ENCODE peak calls at places on chromosomes 7 and 10, in ten cellular contexts. E is IMR-90, S is trophoblast cell, K is MM.1S, N is endothelial cell of umbilical vein, R is SK-N-MC, L is GM23248, B is endodermal cell, G is neural progenitor cell, Q is fibroblast of lung. U is an unnamed sample.

GRCh38 chr10:104488046-104488832 is 134.6 kb downstream of the CFAP58 start:
- DNase-seq in Q (no peak), L (peak; percentile 23), S (no peak), E (no peak), K (no peak), N (no peak), R (no peak), G (peak; percentile 85), B (peak; percentile 22), U (no peak)

GRCh38 chr7:77738871-77739270 is 42.6 kb downstream of the RSBN1L start:
- DNase-seq in L (peak; percentile 61), K (no peak), N (peak; percentile 83), E (peak; percentile 55), Q (peak; percentile 12), G (no peak), S (peak; percentile 86), R (no peak), B (no peak), U (peak; percentile 83)

GRCh38 chr10:43970747-43971146 is 322.1 kb upstream of the ZNF32 start:
- DNase-seq in R (no peak), K (no peak), S (no peak), G (no peak), N (no peak), Q (no peak), E (no peak), L (no peak), B (peak; percentile 10), U (no peak)

GRCh38 chr10:98664329-98665042 is 217.8 kb upstream of the HPS1 start:
- DNase-seq in R (no peak), S (peak; percentile 83), L (peak; percentile 23), N (peak; percentile 18), K (peak; percentile 67), E (peak; percentile 7), G (peak; percentile 64), Q (peak; percentile 14), B (peak; percentile 79), U (peak; percentile 42)

GRCh38 chr10:7300327-7300726 is 110.5 kb downstream of the SFMBT2 start:
- DNase-seq in G (no peak), L (peak; percentile 38), R (no peak), K (no peak), S (no peak), Q (peak; percentile 61), N (no peak), B (peak; percentile 82), E (peak; percentile 37), U (no peak)

GRCh38 chr7:12814797-12815196 is 127.4 kb downstream of the ARL4A start:
- DNase-seq in R (no peak), G (no peak), B (no peak), K (no peak), S (no peak), L (no peak), N (no peak), Q (no peak), E (no peak), U (no peak)

GRCh38 chr10:77392236-77392721 is 245.3 kb downstream of the KCNMA1 start:
- DNase-seq in Q (peak; percentile 59), E (peak; percentile 60), R (no peak), S (no peak), G (no peak), K (no peak), L (peak; percentile 70), N (no peak), B (no peak), U (peak; percentile 73)

GRCh38 chr10:88456730-88457129 is 126.4 kb downstream of the RNLS start:
- DNase-seq in K (no peak), Q (peak; percentile 72), S (peak; percentile 20), N (no peak), R (no peak), G (no peak), B (no peak), L (peak; percentile 60), E (peak; percentile 62), U (peak; percentile 93)

GRCh38 chr7:28323833-28324232 is 88.5 kb upstream of the CREB5 start:
- DNase-seq in Q (no peak), G (no peak), B (no peak), K (no peak), R (no peak), L (no peak), E (no peak), S (no peak), N (no peak), U (no peak)

GRCh38 chr10:75019360-75019759 is 92.1 kb upstream of the SAMD8 start:
- DNase-seq in G (no peak), K (peak; percentile 74), Q (peak; percentile 53), R (no peak), L (peak; percentile 59), S (peak; percentile 8), E (peak; percentile 41), N (peak; percentile 42), B (no peak), U (peak; percentile 56)

GRCh38 chr10:75146780-75147179 is 35.3 kb downstream of the SAMD8 start:
- DNase-seq in R (no peak), G (no peak), N (no peak), B (no peak), K (no peak), E (no peak), L (no peak), S (no peak), Q (no peak), U (no peak)

GRCh38 chr10:120715214-120715613 is 135.9 kb upstream of the WDR11 start:
- DNase-seq in E (no peak), K (no peak), R (no peak), S (peak; percentile 20), L (no peak), N (no peak), Q (no peak), B (no peak), G (no peak), U (no peak)

GRCh38 chr10:120713573-120713972 is 137.6 kb upstream of the WDR11 start:
- DNase-seq in Q (no peak), L (no peak), G (no peak), S (no peak), E (no peak), K (no peak), N (no peak), R (no peak), B (no peak), U (no peak)

DNA sequence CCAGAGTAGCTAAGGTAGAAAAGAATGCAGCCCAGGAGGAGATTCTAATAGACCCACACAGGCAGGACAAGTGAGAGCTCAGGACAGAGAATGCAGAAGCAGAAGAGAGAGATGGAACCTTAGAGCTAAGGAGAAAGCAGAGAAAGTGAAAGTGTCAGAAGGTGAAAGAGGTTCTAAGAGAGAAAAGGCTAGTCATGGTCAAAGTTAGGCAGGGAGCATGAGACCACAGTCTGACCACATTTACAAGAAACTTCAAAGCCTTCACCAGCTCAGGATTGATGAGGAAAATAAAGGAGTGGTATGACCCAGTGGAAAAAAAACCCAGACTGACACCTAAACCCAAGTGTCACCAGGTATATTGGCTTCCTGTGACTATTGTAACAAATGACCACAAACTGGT is 131.8 kb upstream of the WDR11 start:
- DNase-seq in R (no peak), K (peak; percentile 22), Q (no peak), B (no peak), G (no peak), S (no peak), E (no peak), L (no peak), N (no peak), U (no peak)
- H3K9ac ChIP-seq in R (no peak overlapping the region), K (no peak overlapping the region), Q (no peak overlapping the region), B (no peak overlapping the region), G (no peak overlapping the region), S (no peak overlapping the region), E (no peak overlapping the region), L (no peak overlapping the region), N (no peak overlapping the region), U (no peak overlapping the region)

DNA sequence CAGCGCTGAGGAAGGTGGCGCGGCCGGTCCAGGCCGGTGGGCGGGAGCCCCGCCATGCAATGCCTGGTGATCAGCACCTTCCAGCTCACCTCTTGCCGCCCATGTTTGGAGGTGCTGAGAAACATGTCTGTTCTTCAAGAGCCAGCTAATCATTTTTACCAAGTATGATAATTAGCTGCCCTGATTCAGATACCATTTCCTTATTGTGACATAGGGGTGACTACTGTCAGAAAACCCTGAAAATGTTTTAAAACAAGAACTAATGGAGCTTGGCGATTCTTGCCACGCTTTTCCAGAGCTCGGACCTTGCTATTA is 33.5 kb upstream of the SFTPD start:
- DNase-seq in G (no peak), S (no peak), N (peak; percentile 7), Q (no peak), R (no peak), E (no peak), B (no peak), L (no peak), K (no peak), U (no peak)
- H3K9ac ChIP-seq in G (no peak overlapping the region), S (no peak overlapping the region), N (no peak overlapping the region), Q (no peak overlapping the region), R (no peak overlapping the region), E (no peak overlapping the region), B (no peak overlapping the region), L (peak overlapping the region; percentile 64), K (no peak overlapping the region), U (no peak overlapping the region)

GRCh38 chr10:119253433-119254174 is 46.2 kb downstream of the GRK5 start:
- DNase-seq in Q (peak; percentile 97), N (peak; percentile 73), L (peak; percentile 97), K (no peak), B (peak; percentile 72), S (peak; percentile 80), E (peak; percentile 96), G (peak; percentile 40), R (no peak), U (peak; percentile 95)
- H3K9ac ChIP-seq in Q (peak overlapping the region; percentile 58), N (peak overlapping the region; percentile 19), L (peak overlapping the region; percentile 82), K (no peak overlapping the region), B (no peak overlapping the region), S (no peak overlapping the region), E (peak overlapping the region; percentile 60), G (no peak overlapping the region), R (no peak overlapping the region), U (peak overlapping the region; percentile 72)

GRCh38 chr7:42194218-42194617 is 42.8 kb downstream of the GLI3 start:
- DNase-seq in S (no peak), N (no peak), R (no peak), K (no peak), E (no peak), B (no peak), Q (peak; percentile 22), G (no peak), L (no peak), U (no peak)

GRCh38 chr7:42193457-42194111 is 43.4 kb downstream of the GLI3 start:
- DNase-seq in L (no peak), R (no peak), K (no peak), G (no peak), S (no peak), E (peak; percentile 33), N (no peak), Q (peak; percentile 39), B (no peak), U (peak; percentile 37)

GRCh38 chr7:42189535-42189934 is 47.5 kb downstream of the GLI3 start:
- DNase-seq in G (no peak), S (no peak), K (no peak), Q (peak; percentile 25), R (no peak), E (peak; percentile 38), B (no peak), N (peak; percentile 55), L (peak; percentile 61), U (no peak)

GRCh38 chr7:42192851-42193456 is 44.1 kb downstream of the GLI3 start:
- DNase-seq in R (no peak), K (no peak), Q (peak; percentile 47), B (peak; percentile 85), G (peak; percentile 74), L (no peak), S (no peak), N (peak; percentile 15), E (peak; percentile 38), U (no peak)

DNA sequence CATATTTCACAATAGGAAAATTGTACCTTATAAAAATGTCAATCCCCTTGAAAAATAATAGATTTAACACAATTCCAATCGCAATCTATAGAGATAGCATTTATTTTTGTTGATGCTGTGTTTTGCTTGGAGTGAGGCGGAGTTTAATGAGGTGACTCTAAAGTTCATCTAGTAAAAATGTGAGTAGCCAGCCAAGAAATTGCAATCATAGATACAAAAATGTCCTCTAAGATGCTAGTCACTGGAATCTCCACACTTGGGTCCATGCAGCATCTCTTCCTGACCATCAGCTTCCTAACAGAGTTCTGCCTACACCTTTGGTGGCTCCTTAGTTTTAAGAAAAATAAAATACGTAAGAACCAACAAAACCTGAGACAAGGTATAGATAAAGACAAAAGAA is 44.9 kb downstream of the GLI3 start:
- DNase-seq in R (no peak), N (no peak), L (peak; percentile 61), K (no peak), B (no peak), S (no peak), Q (no peak), G (no peak), E (no peak), U (peak; percentile 33)
- H3K9ac ChIP-seq in R (no peak overlapping the region), N (no peak overlapping the region), L (no peak overlapping the region), K (no peak overlapping the region), B (no peak overlapping the region), S (no peak overlapping the region), Q (no peak overlapping the region), G (no peak overlapping the region), E (no peak overlapping the region), U (no peak overlapping the region)